ENCODE peak calls at places on chromosomes 11 and 22, in seven cellular contexts. One of them, this sample, is unnamed. For H3K4me1, the result is how much of the 10 kb centered on the place peaks cover.

GRCh38 chr11:1235615-1236315 is 12.9 kb downstream of the MUC5B start:
- DNase-seq in GM23248: no peak
- DNase-seq in mesendoderm: no peak
- DNase-seq in body of pancreas: no peak
- DNase-seq in breast epithelium: no peak
- DNase-seq in IMR-90: no peak
- DNase-seq in heart left ventricle: peak
- DNase-seq in this sample: no peak

GRCh38 chr22:38953091-38953490 is 4.3 kb upstream of the APOBEC3A start:
- DNase-seq in GM23248: no peak
- DNase-seq in mesendoderm: no peak
- DNase-seq in body of pancreas: no peak
- DNase-seq in breast epithelium: peak
- DNase-seq in IMR-90: no peak
- DNase-seq in heart left ventricle: no peak
- DNase-seq in this sample: no peak

GRCh38 chr22:41742918-41743317 is 43.6 kb downstream of the MEI1 start:
- DNase-seq in GM23248: no peak
- DNase-seq in mesendoderm: peak
- DNase-seq in body of pancreas: no peak
- DNase-seq in breast epithelium: no peak
- DNase-seq in IMR-90: no peak
- DNase-seq in heart left ventricle: no peak
- DNase-seq in this sample: no peak

GRCh38 chr11:120969993-120970392 is 53.9 kb upstream of the TBCEL start:
- DNase-seq in GM23248: peak
- DNase-seq in mesendoderm: no peak
- DNase-seq in body of pancreas: no peak
- DNase-seq in breast epithelium: no peak
- DNase-seq in IMR-90: no peak
- DNase-seq in heart left ventricle: no peak
- DNase-seq in this sample: no peak

GRCh38 chr11:67665537-67666302 is 8.7 kb downstream of the ALDH3B2 start:
- DNase-seq in GM23248: no peak
- DNase-seq in mesendoderm: no peak
- DNase-seq in body of pancreas: peak
- DNase-seq in breast epithelium: no peak
- DNase-seq in IMR-90: no peak
- DNase-seq in heart left ventricle: no peak
- DNase-seq in this sample: no peak

GRCh38 chr11:61061081-61061826 is 41.0 kb upstream of the CD5 start:
- DNase-seq in GM23248: peak
- DNase-seq in mesendoderm: no peak
- DNase-seq in body of pancreas: peak
- DNase-seq in breast epithelium: peak
- DNase-seq in IMR-90: no peak
- DNase-seq in heart left ventricle: no peak
- DNase-seq in this sample: no peak

GRCh38 chr11:65242389-65242788 is 19.4 kb upstream of the POLA2 start:
- DNase-seq in GM23248: no peak
- DNase-seq in mesendoderm: no peak
- DNase-seq in body of pancreas: no peak
- DNase-seq in breast epithelium: no peak
- DNase-seq in IMR-90: no peak
- DNase-seq in heart left ventricle: no peak
- DNase-seq in this sample: no peak

GRCh38 chr11:95908826-95909225 is 15.1 kb downstream of the MTMR2 start:
- DNase-seq in GM23248: peak
- DNase-seq in mesendoderm: no peak
- DNase-seq in body of pancreas: no peak
- DNase-seq in breast epithelium: no peak
- DNase-seq in IMR-90: peak
- DNase-seq in heart left ventricle: no peak
- DNase-seq in this sample: no peak

GRCh38 chr22:47164514-47165337 is 402.3 kb downstream of the TBC1D22A start:
- DNase-seq in GM23248: no peak
- DNase-seq in mesendoderm: no peak
- DNase-seq in body of pancreas: peak
- DNase-seq in breast epithelium: no peak
- DNase-seq in IMR-90: no peak
- DNase-seq in heart left ventricle: peak
- DNase-seq in this sample: peak

GRCh38 chr11:109304159-109304558 is 117.8 kb upstream of the C11orf87 start:
- DNase-seq in GM23248: peak
- DNase-seq in mesendoderm: no peak
- DNase-seq in body of pancreas: no peak
- DNase-seq in breast epithelium: no peak
- DNase-seq in IMR-90: peak
- DNase-seq in heart left ventricle: no peak
- DNase-seq in this sample: no peak

GRCh38 chr11:69968407-69969347 is 109.4 kb upstream of the ANO1 start:
- DNase-seq in GM23248: no peak
- DNase-seq in mesendoderm: no peak
- DNase-seq in body of pancreas: no peak
- DNase-seq in breast epithelium: no peak
- DNase-seq in IMR-90: no peak
- DNase-seq in heart left ventricle: no peak
- DNase-seq in this sample: no peak

GRCh38 chr22:42072606-42073330 is 1.3 kb upstream of the PHETA2 start:
- DNase-seq in GM23248: peak
- DNase-seq in mesendoderm: no peak
- DNase-seq in body of pancreas: no peak
- DNase-seq in breast epithelium: no peak
- DNase-seq in IMR-90: no peak
- DNase-seq in heart left ventricle: peak
- DNase-seq in this sample: no peak

GRCh38 chr11:75100314-75100713 is 3.6 kb upstream of the OR2AT4 start:
- DNase-seq in GM23248: peak
- DNase-seq in mesendoderm: peak
- DNase-seq in body of pancreas: no peak
- DNase-seq in breast epithelium: no peak
- DNase-seq in IMR-90: peak
- DNase-seq in heart left ventricle: no peak
- DNase-seq in this sample: no peak

GRCh38 chr22:47030881-47031627 is 268.6 kb downstream of the TBC1D22A start:
- DNase-seq in GM23248: peak
- DNase-seq in mesendoderm: no peak
- DNase-seq in body of pancreas: no peak
- DNase-seq in breast epithelium: no peak
- DNase-seq in IMR-90: no peak
- DNase-seq in heart left ventricle: peak
- DNase-seq in this sample: no peak

GRCh38 chr22:17872491-17872890 is 98.2 kb upstream of the BID start:
- DNase-seq in GM23248: no peak
- DNase-seq in mesendoderm: no peak
- DNase-seq in body of pancreas: no peak
- DNase-seq in breast epithelium: no peak
- DNase-seq in IMR-90: peak
- DNase-seq in heart left ventricle: no peak
- DNase-seq in this sample: no peak

GRCh38 chr11:11409916-11410315 is 56.9 kb upstream of the CSNK2A3 start:
- DNase-seq in GM23248: no peak
- DNase-seq in mesendoderm: no peak
- DNase-seq in body of pancreas: no peak
- DNase-seq in breast epithelium: no peak
- DNase-seq in IMR-90: no peak
- DNase-seq in heart left ventricle: peak
- DNase-seq in this sample: peak

GRCh38 chr22:28600546-28601143 is 79.0 kb downstream of the TTC28 start:
- DNase-seq in GM23248: peak
- DNase-seq in mesendoderm: peak
- DNase-seq in body of pancreas: peak
- DNase-seq in breast epithelium: no peak
- DNase-seq in IMR-90: peak
- DNase-seq in heart left ventricle: no peak
- DNase-seq in this sample: no peak

GRCh38 chr11:126048198-126048597 is 14.5 kb downstream of the CDON start:
- DNase-seq in GM23248: no peak
- DNase-seq in mesendoderm: no peak
- DNase-seq in body of pancreas: no peak
- DNase-seq in breast epithelium: no peak
- DNase-seq in IMR-90: no peak
- DNase-seq in heart left ventricle: no peak
- DNase-seq in this sample: no peak

GRCh38 chr11:3830741-3831140 is 10.0 kb downstream of the RHOG start:
- DNase-seq in GM23248: no peak
- DNase-seq in mesendoderm: no peak
- DNase-seq in body of pancreas: no peak
- DNase-seq in breast epithelium: no peak
- DNase-seq in IMR-90: no peak
- DNase-seq in heart left ventricle: no peak
- DNase-seq in this sample: no peak
- H3K4me1 ChIP-seq in GM23248: under half
- H3K4me1 ChIP-seq in mesendoderm: under half
- H3K4me1 ChIP-seq in body of pancreas: under half
- H3K4me1 ChIP-seq in breast epithelium: under half
- H3K4me1 ChIP-seq in IMR-90: under half
- H3K4me1 ChIP-seq in heart left ventricle: under half
- H3K4me1 ChIP-seq in this sample: under half

DNA sequence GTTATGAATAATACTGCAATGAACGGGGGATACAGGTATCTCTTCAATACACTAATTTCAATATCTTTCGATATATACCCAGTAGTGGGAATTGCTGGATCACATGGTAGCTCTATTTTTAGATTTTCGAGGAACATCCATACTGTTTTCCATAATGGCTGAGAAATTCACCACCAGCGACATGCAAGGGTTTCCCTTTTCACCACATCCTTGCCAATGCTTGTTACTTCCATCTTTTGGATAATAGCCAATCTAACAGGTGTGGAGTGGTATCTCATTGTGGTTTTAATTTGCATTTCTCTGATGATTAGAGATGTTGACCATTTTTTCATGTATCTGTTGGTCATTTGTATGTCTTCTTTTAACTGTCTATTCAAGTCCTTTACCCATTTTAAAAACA is 5.9 kb downstream of the IL10RA start:
- DNase-seq in GM23248: no peak
- DNase-seq in mesendoderm: no peak
- DNase-seq in body of pancreas: no peak
- DNase-seq in breast epithelium: no peak
- DNase-seq in IMR-90: no peak
- DNase-seq in heart left ventricle: no peak
- DNase-seq in this sample: no peak
- H3K4me1 ChIP-seq in GM23248: under half
- H3K4me1 ChIP-seq in mesendoderm: under half
- H3K4me1 ChIP-seq in body of pancreas: under half
- H3K4me1 ChIP-seq in breast epithelium: under half
- H3K4me1 ChIP-seq in IMR-90: under half
- H3K4me1 ChIP-seq in heart left ventricle: under half
- H3K4me1 ChIP-seq in this sample: under half

DNA sequence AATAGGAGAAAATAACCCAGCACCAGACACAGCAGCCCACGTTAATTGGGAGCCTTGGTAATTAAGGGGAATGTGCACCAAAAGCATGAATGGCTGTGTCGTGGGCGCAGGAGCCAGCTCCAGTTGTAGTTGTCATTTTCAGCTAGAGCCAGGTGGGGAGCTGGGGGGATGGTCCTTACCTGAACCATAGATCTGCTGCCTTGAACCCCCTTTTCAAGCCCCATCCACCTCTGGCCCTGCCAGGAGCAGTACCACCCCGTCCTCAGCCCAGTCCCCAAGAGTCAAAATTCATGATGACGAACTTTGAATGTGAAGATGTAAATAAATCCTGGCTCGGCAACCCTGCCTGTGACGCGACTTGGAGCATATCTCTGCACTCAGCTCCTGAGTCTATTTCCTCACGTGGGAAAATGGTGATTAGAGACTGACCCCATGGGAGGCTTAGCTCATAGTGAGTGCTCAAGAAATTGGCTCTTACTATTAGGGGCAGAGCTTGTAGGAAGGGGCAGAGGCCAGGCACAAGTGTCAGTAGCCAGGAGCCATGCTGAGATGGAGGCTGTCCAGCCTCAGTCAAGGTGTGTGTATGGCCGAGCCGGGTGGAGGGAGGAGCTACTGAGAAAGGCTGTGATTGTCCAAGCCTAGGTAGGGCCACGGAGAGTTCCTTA is 794 bp upstream of the FXYD6 start:
- DNase-seq in GM23248: no peak
- DNase-seq in mesendoderm: no peak
- DNase-seq in body of pancreas: no peak
- DNase-seq in breast epithelium: no peak
- DNase-seq in IMR-90: no peak
- DNase-seq in heart left ventricle: no peak
- DNase-seq in this sample: peak
- H3K4me1 ChIP-seq in GM23248: under half
- H3K4me1 ChIP-seq in mesendoderm: under half
- H3K4me1 ChIP-seq in body of pancreas: under half
- H3K4me1 ChIP-seq in breast epithelium: under half
- H3K4me1 ChIP-seq in IMR-90: under half
- H3K4me1 ChIP-seq in heart left ventricle: under half
- H3K4me1 ChIP-seq in this sample: under half

GRCh38 chr11:130804306-130805077 is 111.8 kb downstream of the SNX19 start:
- DNase-seq in GM23248: no peak
- DNase-seq in mesendoderm: no peak
- DNase-seq in body of pancreas: no peak
- DNase-seq in breast epithelium: no peak
- DNase-seq in IMR-90: no peak
- DNase-seq in heart left ventricle: no peak
- DNase-seq in this sample: no peak

GRCh38 chr11:130801287-130802146 is 114.8 kb downstream of the SNX19 start:
- DNase-seq in GM23248: peak
- DNase-seq in mesendoderm: no peak
- DNase-seq in body of pancreas: no peak
- DNase-seq in breast epithelium: no peak
- DNase-seq in IMR-90: peak
- DNase-seq in heart left ventricle: no peak
- DNase-seq in this sample: no peak

GRCh38 chr11:130806746-130807145 is 109.5 kb downstream of the SNX19 start:
- DNase-seq in GM23248: no peak
- DNase-seq in mesendoderm: peak
- DNase-seq in body of pancreas: no peak
- DNase-seq in breast epithelium: no peak
- DNase-seq in IMR-90: no peak
- DNase-seq in heart left ventricle: no peak
- DNase-seq in this sample: no peak

GRCh38 chr11:130798801-130799200 is 117.5 kb downstream of the SNX19 start:
- DNase-seq in GM23248: peak
- DNase-seq in mesendoderm: no peak
- DNase-seq in body of pancreas: no peak
- DNase-seq in breast epithelium: no peak
- DNase-seq in IMR-90: no peak
- DNase-seq in heart left ventricle: no peak
- DNase-seq in this sample: no peak

DNA sequence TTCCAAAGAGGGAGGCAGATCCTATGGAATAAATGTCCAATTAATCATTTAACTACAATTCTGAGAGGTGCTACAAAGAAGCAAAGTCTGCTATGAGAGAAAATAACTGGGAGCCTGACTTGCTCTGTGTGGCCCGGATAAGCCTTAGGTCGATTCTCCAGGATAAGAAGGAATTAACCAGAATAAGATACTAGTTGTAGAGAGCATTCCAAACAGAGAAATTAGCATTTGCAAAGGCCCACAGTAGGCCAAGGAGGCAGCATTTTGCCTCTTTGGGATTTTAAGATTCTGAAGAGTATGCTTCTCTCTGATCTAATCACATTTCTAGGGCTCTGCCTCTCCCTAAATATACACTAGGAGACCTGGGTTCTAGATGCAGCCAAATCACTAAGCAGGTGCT is 113.7 kb downstream of the SNX19 start:
- DNase-seq in GM23248: no peak
- DNase-seq in mesendoderm: no peak
- DNase-seq in body of pancreas: no peak
- DNase-seq in breast epithelium: no peak
- DNase-seq in IMR-90: no peak
- DNase-seq in heart left ventricle: no peak
- DNase-seq in this sample: no peak
- H3K4me1 ChIP-seq in GM23248: under half
- H3K4me1 ChIP-seq in mesendoderm: under half
- H3K4me1 ChIP-seq in body of pancreas: under half
- H3K4me1 ChIP-seq in breast epithelium: under half
- H3K4me1 ChIP-seq in IMR-90: under half
- H3K4me1 ChIP-seq in heart left ventricle: under half
- H3K4me1 ChIP-seq in this sample: under half